ENCODE peak calls at places on chromosomes 6 and 20, in ten cellular contexts. One of them, this sample, is unnamed. For H3K9me3 and H3K4me1, the result is how much of the 10 kb centered on the place peaks cover.

GRCh38 chr20:573414-574296 is 30.1 kb upstream of the CSNK2A1 start:
- DNase-seq in A549: no peak
- DNase-seq in right lobe of liver: no peak
- DNase-seq in IMR-90: no peak
- DNase-seq in psoas muscle: no peak
- DNase-seq in hepatocyte: no peak
- DNase-seq in H1: no peak
- DNase-seq in thyroid gland: no peak
- DNase-seq in trophoblast cell: peak
- DNase-seq in lower lobe of right lung: no peak
- DNase-seq in this sample: no peak

GRCh38 chr6:163349696-163350095 is 64.8 kb upstream of the QKI start:
- DNase-seq in hepatocyte: no peak
- DNase-seq in thyroid gland: no peak
- DNase-seq in lower lobe of right lung: no peak
- DNase-seq in trophoblast cell: no peak
- DNase-seq in H1: no peak
- DNase-seq in IMR-90: no peak
- DNase-seq in right lobe of liver: no peak
- DNase-seq in A549: no peak
- DNase-seq in psoas muscle: no peak
- DNase-seq in this sample: no peak

GRCh38 chr6:27288136-27289044 is 23.7 kb downstream of the POM121L2 start:
- DNase-seq in lower lobe of right lung: no peak
- DNase-seq in hepatocyte: no peak
- DNase-seq in A549: no peak
- DNase-seq in right lobe of liver: no peak
- DNase-seq in H1: peak
- DNase-seq in trophoblast cell: no peak
- DNase-seq in psoas muscle: no peak
- DNase-seq in IMR-90: no peak
- DNase-seq in thyroid gland: no peak
- DNase-seq in this sample: no peak

GRCh38 chr20:33111306-33111705 is 31.9 kb downstream of the BPIFB4 start:
- DNase-seq in hepatocyte: no peak
- DNase-seq in thyroid gland: no peak
- DNase-seq in right lobe of liver: no peak
- DNase-seq in lower lobe of right lung: no peak
- DNase-seq in A549: no peak
- DNase-seq in trophoblast cell: no peak
- DNase-seq in H1: no peak
- DNase-seq in IMR-90: no peak
- DNase-seq in psoas muscle: no peak
- DNase-seq in this sample: no peak

GRCh38 chr6:43276180-43277082 is 21.6 kb upstream of the SLC22A7 start:
- DNase-seq in thyroid gland: no peak
- DNase-seq in right lobe of liver: peak
- DNase-seq in psoas muscle: no peak
- DNase-seq in H1: no peak
- DNase-seq in lower lobe of right lung: no peak
- DNase-seq in hepatocyte: peak
- DNase-seq in trophoblast cell: no peak
- DNase-seq in IMR-90: no peak
- DNase-seq in A549: no peak
- DNase-seq in this sample: no peak

GRCh38 chr20:3818155-3819151 is 1.9 kb upstream of the AP5S1 start:
- DNase-seq in trophoblast cell: peak
- DNase-seq in right lobe of liver: peak
- DNase-seq in hepatocyte: peak
- DNase-seq in thyroid gland: peak
- DNase-seq in lower lobe of right lung: peak
- DNase-seq in A549: peak
- DNase-seq in H1: peak
- DNase-seq in IMR-90: peak
- DNase-seq in psoas muscle: peak
- DNase-seq in this sample: peak

GRCh38 chr6:144390202-144390601 is 105.1 kb downstream of the UTRN start:
- DNase-seq in trophoblast cell: no peak
- DNase-seq in right lobe of liver: no peak
- DNase-seq in lower lobe of right lung: no peak
- DNase-seq in IMR-90: no peak
- DNase-seq in thyroid gland: no peak
- DNase-seq in psoas muscle: no peak
- DNase-seq in hepatocyte: no peak
- DNase-seq in A549: no peak
- DNase-seq in H1: no peak
- DNase-seq in this sample: no peak

GRCh38 chr20:62518911-62519310 is 43.1 kb upstream of the GATA5 start:
- DNase-seq in IMR-90: no peak
- DNase-seq in lower lobe of right lung: no peak
- DNase-seq in psoas muscle: no peak
- DNase-seq in trophoblast cell: no peak
- DNase-seq in right lobe of liver: no peak
- DNase-seq in H1: no peak
- DNase-seq in thyroid gland: no peak
- DNase-seq in hepatocyte: no peak
- DNase-seq in A549: no peak
- DNase-seq in this sample: no peak

GRCh38 chr6:139534472-139535115 is 160.1 kb upstream of the CITED2 start:
- DNase-seq in thyroid gland: no peak
- DNase-seq in psoas muscle: no peak
- DNase-seq in lower lobe of right lung: no peak
- DNase-seq in A549: no peak
- DNase-seq in IMR-90: no peak
- DNase-seq in hepatocyte: no peak
- DNase-seq in trophoblast cell: no peak
- DNase-seq in H1: no peak
- DNase-seq in right lobe of liver: no peak
- DNase-seq in this sample: no peak

GRCh38 chr20:1144401-1145172 is 26.2 kb downstream of the PSMF1 start:
- DNase-seq in A549: no peak
- DNase-seq in trophoblast cell: no peak
- DNase-seq in hepatocyte: no peak
- DNase-seq in right lobe of liver: no peak
- DNase-seq in lower lobe of right lung: no peak
- DNase-seq in thyroid gland: no peak
- DNase-seq in psoas muscle: no peak
- DNase-seq in H1: no peak
- DNase-seq in IMR-90: no peak
- DNase-seq in this sample: no peak

GRCh38 chr20:62588458-62589149 is 53.7 kb upstream of the SLCO4A1 start:
- DNase-seq in A549: no peak
- DNase-seq in right lobe of liver: no peak
- DNase-seq in IMR-90: no peak
- DNase-seq in psoas muscle: peak
- DNase-seq in hepatocyte: no peak
- DNase-seq in lower lobe of right lung: no peak
- DNase-seq in trophoblast cell: no peak
- DNase-seq in H1: no peak
- DNase-seq in thyroid gland: no peak
- DNase-seq in this sample: no peak

GRCh38 chr6:44685213-44685612 is 297.7 kb downstream of the CDC5L start:
- DNase-seq in trophoblast cell: no peak
- DNase-seq in lower lobe of right lung: no peak
- DNase-seq in A549: no peak
- DNase-seq in right lobe of liver: no peak
- DNase-seq in thyroid gland: no peak
- DNase-seq in hepatocyte: no peak
- DNase-seq in H1: no peak
- DNase-seq in psoas muscle: no peak
- DNase-seq in IMR-90: no peak
- DNase-seq in this sample: no peak

GRCh38 chr6:21109421-21110178 is 484.0 kb upstream of the SOX4 start:
- DNase-seq in hepatocyte: no peak
- DNase-seq in lower lobe of right lung: no peak
- DNase-seq in thyroid gland: no peak
- DNase-seq in IMR-90: peak
- DNase-seq in A549: peak
- DNase-seq in psoas muscle: no peak
- DNase-seq in right lobe of liver: no peak
- DNase-seq in H1: no peak
- DNase-seq in trophoblast cell: peak
- DNase-seq in this sample: no peak

GRCh38 chr6:617485-618100 is 39.3 kb downstream of the HUS1B start:
- DNase-seq in right lobe of liver: no peak
- DNase-seq in thyroid gland: no peak
- DNase-seq in lower lobe of right lung: no peak
- DNase-seq in A549: no peak
- DNase-seq in IMR-90: no peak
- DNase-seq in trophoblast cell: peak
- DNase-seq in hepatocyte: peak
- DNase-seq in H1: peak
- DNase-seq in psoas muscle: peak
- DNase-seq in this sample: no peak

GRCh38 chr20:43949741-43950618 is 35.3 kb downstream of the TOX2 start:
- DNase-seq in psoas muscle: peak
- DNase-seq in A549: no peak
- DNase-seq in trophoblast cell: no peak
- DNase-seq in right lobe of liver: no peak
- DNase-seq in lower lobe of right lung: peak
- DNase-seq in thyroid gland: peak
- DNase-seq in hepatocyte: no peak
- DNase-seq in IMR-90: no peak
- DNase-seq in H1: no peak
- DNase-seq in this sample: no peak

GRCh38 chr20:51003776-51004175 is 19.1 kb downstream of the KCNG1 start:
- DNase-seq in lower lobe of right lung: no peak
- DNase-seq in right lobe of liver: no peak
- DNase-seq in thyroid gland: no peak
- DNase-seq in A549: no peak
- DNase-seq in trophoblast cell: no peak
- DNase-seq in hepatocyte: no peak
- DNase-seq in IMR-90: no peak
- DNase-seq in psoas muscle: no peak
- DNase-seq in H1: no peak
- DNase-seq in this sample: no peak

GRCh38 chr6:106908386-106908840 is 66.1 kb downstream of the CD24 start:
- DNase-seq in trophoblast cell: no peak
- DNase-seq in lower lobe of right lung: no peak
- DNase-seq in thyroid gland: peak
- DNase-seq in A549: no peak
- DNase-seq in right lobe of liver: no peak
- DNase-seq in hepatocyte: peak
- DNase-seq in H1: no peak
- DNase-seq in IMR-90: no peak
- DNase-seq in psoas muscle: no peak
- DNase-seq in this sample: no peak

GRCh38 chr20:24157213-24157612 is 168.6 kb upstream of the GGTLC1 start:
- DNase-seq in H1: no peak
- DNase-seq in lower lobe of right lung: no peak
- DNase-seq in IMR-90: no peak
- DNase-seq in right lobe of liver: no peak
- DNase-seq in trophoblast cell: no peak
- DNase-seq in psoas muscle: no peak
- DNase-seq in A549: no peak
- DNase-seq in thyroid gland: no peak
- DNase-seq in hepatocyte: no peak
- DNase-seq in this sample: no peak

GRCh38 chr6:168571268-168571667 is 130.3 kb downstream of the SMOC2 start:
- DNase-seq in lower lobe of right lung: no peak
- DNase-seq in trophoblast cell: no peak
- DNase-seq in hepatocyte: no peak
- DNase-seq in right lobe of liver: no peak
- DNase-seq in thyroid gland: no peak
- DNase-seq in IMR-90: no peak
- DNase-seq in psoas muscle: no peak
- DNase-seq in A549: no peak
- DNase-seq in H1: peak
- DNase-seq in this sample: no peak
- H3K9me3 ChIP-seq in lower lobe of right lung: under half
- H3K9me3 ChIP-seq in trophoblast cell: under half
- H3K9me3 ChIP-seq in hepatocyte: under half
- H3K9me3 ChIP-seq in right lobe of liver: under half
- H3K9me3 ChIP-seq in thyroid gland: under half
- H3K9me3 ChIP-seq in IMR-90: under half
- H3K9me3 ChIP-seq in psoas muscle: under half
- H3K9me3 ChIP-seq in A549: under half
- H3K9me3 ChIP-seq in H1: under half
- H3K9me3 ChIP-seq in this sample: under half

GRCh38 chr6:127083231-127084015 is 35.0 kb upstream of the RSPO3 start:
- DNase-seq in thyroid gland: no peak
- DNase-seq in H1: no peak
- DNase-seq in right lobe of liver: no peak
- DNase-seq in IMR-90: no peak
- DNase-seq in hepatocyte: no peak
- DNase-seq in trophoblast cell: peak
- DNase-seq in lower lobe of right lung: no peak
- DNase-seq in psoas muscle: no peak
- DNase-seq in A549: no peak
- DNase-seq in this sample: no peak
- H3K27ac ChIP-seq in thyroid gland: no peak
- H3K27ac ChIP-seq in H1: no peak
- H3K27ac ChIP-seq in right lobe of liver: no peak
- H3K27ac ChIP-seq in IMR-90: no peak
- H3K27ac ChIP-seq in hepatocyte: no peak
- H3K27ac ChIP-seq in trophoblast cell: no peak
- H3K27ac ChIP-seq in lower lobe of right lung: no peak
- H3K27ac ChIP-seq in psoas muscle: no peak
- H3K27ac ChIP-seq in A549: no peak
- H3K27ac ChIP-seq in this sample: no peak

DNA sequence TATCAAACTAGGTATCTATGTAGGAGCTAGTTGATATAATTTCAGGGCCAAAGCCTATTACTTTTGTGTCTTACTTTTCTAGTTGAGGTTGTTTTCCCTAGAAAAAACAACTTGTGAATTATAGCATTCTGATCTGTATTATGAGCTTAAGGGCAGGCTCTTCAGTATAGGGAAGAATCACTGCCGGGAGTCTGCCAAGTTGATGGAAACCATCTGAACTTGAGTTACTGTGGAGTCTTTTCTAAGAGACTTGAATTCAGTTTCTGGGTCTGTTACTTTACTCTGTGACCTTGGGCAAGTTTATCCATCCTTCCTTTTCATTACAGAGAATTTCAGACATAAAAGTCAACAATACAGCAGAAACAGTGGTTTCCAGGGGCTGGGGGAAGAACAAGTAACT is 2.1 kb upstream of the CASS4 start:
- DNase-seq in hepatocyte: no peak
- DNase-seq in thyroid gland: no peak
- DNase-seq in trophoblast cell: no peak
- DNase-seq in psoas muscle: no peak
- DNase-seq in H1: no peak
- DNase-seq in A549: no peak
- DNase-seq in IMR-90: no peak
- DNase-seq in lower lobe of right lung: no peak
- DNase-seq in right lobe of liver: no peak
- DNase-seq in this sample: no peak
- H3K4me1 ChIP-seq in hepatocyte: under half
- H3K4me1 ChIP-seq in thyroid gland: under half
- H3K4me1 ChIP-seq in trophoblast cell: under half
- H3K4me1 ChIP-seq in psoas muscle: under half
- H3K4me1 ChIP-seq in H1: under half
- H3K4me1 ChIP-seq in A549: under half
- H3K4me1 ChIP-seq in IMR-90: under half
- H3K4me1 ChIP-seq in lower lobe of right lung: under half
- H3K4me1 ChIP-seq in right lobe of liver: under half
- H3K4me1 ChIP-seq in this sample: under half

GRCh38 chr6:28771401-28772267 is 152.2 kb downstream of the TRIM27 start:
- DNase-seq in psoas muscle: no peak
- DNase-seq in trophoblast cell: no peak
- DNase-seq in right lobe of liver: no peak
- DNase-seq in IMR-90: no peak
- DNase-seq in thyroid gland: no peak
- DNase-seq in H1: peak
- DNase-seq in hepatocyte: no peak
- DNase-seq in lower lobe of right lung: no peak
- DNase-seq in A549: no peak
- DNase-seq in this sample: no peak
- H3K9me3 ChIP-seq in psoas muscle: under half
- H3K9me3 ChIP-seq in trophoblast cell: under half
- H3K9me3 ChIP-seq in right lobe of liver: under half
- H3K9me3 ChIP-seq in IMR-90: under half
- H3K9me3 ChIP-seq in thyroid gland: under half
- H3K9me3 ChIP-seq in H1: under half
- H3K9me3 ChIP-seq in hepatocyte: under half
- H3K9me3 ChIP-seq in lower lobe of right lung: under half
- H3K9me3 ChIP-seq in A549: under half
- H3K9me3 ChIP-seq in this sample: under half